ENCODE peak calls at places on chromosomes 7 and 10, in six cellular contexts. Z is BJ, H is Peyer's patch, F is hypothalamus, L is AG08396, K is osteocyte. G is an unnamed sample.
A peak's percentile ranks its signal among the peaks of the same experiment; 100 is the strongest.

GRCh38 chr10:42961156-42961589 is 115.7 kb upstream of the RET start:
- DNase-seq in L (no peak), H (no peak), Z (no peak), F (no peak), K (no peak), G (no peak)

GRCh38 chr10:114718386-114718785 is 60.3 kb upstream of the ABLIM1 start:
- DNase-seq in K (no peak), F (no peak), Z (no peak), H (no peak), L (no peak), G (peak; percentile 29)

GRCh38 chr7:106736508-106737201 is 75.7 kb upstream of the CCDC71L start:
- DNase-seq in K (no peak), Z (no peak), L (peak; percentile 67), H (peak; percentile 69), F (no peak), G (peak; percentile 24)

GRCh38 chr7:98399903-98400537 is 870 bp downstream of the BAIAP2L1 start:
- DNase-seq in Z (no peak), H (no peak), F (no peak), L (peak; percentile 36), K (no peak), G (no peak)

GRCh38 chr7:19020062-19020461 is 97.4 kb downstream of the TWIST1 start:
- DNase-seq in H (no peak), Z (no peak), L (no peak), F (no peak), K (no peak), G (no peak)

GRCh38 chr7:73830872-73831655 is at the start of gene CLDN4:
- DNase-seq in F (no peak), H (peak; percentile 94), L (no peak), K (no peak), Z (no peak), G (peak; percentile 54)

GRCh38 chr10:124063736-124064135 is 29.7 kb downstream of the CHST15 start:
- DNase-seq in K (no peak), Z (peak; percentile 89), L (peak; percentile 73), F (no peak), H (peak; percentile 76), G (no peak)

GRCh38 chr10:88642991-88643390 is 21.3 kb upstream of the LIPF start:
- DNase-seq in K (no peak), H (no peak), Z (no peak), F (no peak), L (peak; percentile 12), G (no peak)

GRCh38 chr10:124294811-124295770 is 123.6 kb downstream of the OAT start:
- DNase-seq in F (no peak), K (peak; percentile 82), Z (no peak), L (no peak), H (peak; percentile 31), G (no peak)

GRCh38 chr10:103678104-103678526 is 177.3 kb downstream of the SH3PXD2A start:
- DNase-seq in H (peak; percentile 93), F (peak; percentile 35), Z (peak; percentile 93), K (peak; percentile 94), L (peak; percentile 96), G (peak; percentile 88)

GRCh38 chr10:44301781-44302400 is 83.0 kb downstream of the CXCL12 start:
- DNase-seq in L (no peak), H (no peak), F (no peak), Z (no peak), K (no peak), G (no peak)

GRCh38 chr10:91088300-91089140 is 131.9 kb upstream of the PCGF5 start:
- DNase-seq in K (no peak), F (no peak), H (no peak), L (no peak), Z (no peak), G (no peak)

GRCh38 chr7:35424869-35425495 is 171.1 kb upstream of the TBX20 start:
- DNase-seq in Z (no peak), H (peak; percentile 64), L (peak; percentile 80), F (no peak), K (no peak), G (peak; percentile 71)

GRCh38 chr10:112461029-112461887 is 14.2 kb downstream of the VTI1A start:
- DNase-seq in K (no peak), L (peak; percentile 27), F (no peak), H (no peak), Z (no peak), G (no peak)

GRCh38 chr10:69360485-69361302 is 56.0 kb downstream of the TACR2 start:
- DNase-seq in Z (peak; percentile 26), H (peak; percentile 69), L (peak; percentile 85), F (no peak), K (no peak), G (no peak)

G was measured in SJCRH30.